ENCODE peak calls at places on chromosomes 13 and 19, in seven cellular contexts. N is IMR-90, T is bronchial epithelial cell, U is BJ, R is astrocyte, D is pancreas, W is SK-N-SH. B is an unnamed sample.

GRCh38 chr13:89199138-89199537 is 1528.0 kb downstream of the SLITRK5 start:
- DNase-seq in N (no peak), R (peak; percentile 50), D (no peak), T (peak; percentile 95), U (no peak), W (no peak), B (no peak)

GRCh38 chr13:44093607-44094583 is 214.2 kb downstream of the LACC1 start:
- DNase-seq in N (no peak), U (no peak), T (no peak), W (no peak), D (no peak), R (no peak), B (no peak)

GRCh38 chr13:108304170-108305068 is 34.9 kb downstream of the TNFSF13B start:
- DNase-seq in R (no peak), W (no peak), N (no peak), T (no peak), D (no peak), U (no peak), B (no peak)

GRCh38 chr19:14081797-14082674 is 3.5 kb downstream of the C19orf67 start:
- DNase-seq in U (no peak), N (peak; percentile 27), W (no peak), T (peak; percentile 82), D (peak; percentile 88), R (peak; percentile 31), B (peak; percentile 16)

GRCh38 chr19:41588497-41589209 is 12.7 kb downstream of the CEACAM21 start:
- DNase-seq in D (no peak), T (peak; percentile 34), N (peak; percentile 29), R (peak; percentile 10), U (no peak), W (no peak), B (peak; percentile 48)

GRCh38 chr13:50116430-50116973 is 101.3 kb downstream of the KCNRG start:
- DNase-seq in T (peak; percentile 53), R (no peak), D (no peak), W (no peak), N (peak; percentile 19), U (no peak), B (no peak)

GRCh38 chr13:76027131-76027530 is 391.0 kb downstream of the LMO7 start:
- DNase-seq in D (no peak), N (no peak), U (no peak), T (no peak), W (no peak), R (no peak), B (no peak)

GRCh38 chr13:33512880-33513554 is 227.5 kb upstream of the STARD13 start:
- DNase-seq in N (peak; percentile 62), T (peak; percentile 24), D (no peak), U (peak; percentile 52), W (no peak), R (no peak), B (no peak)

GRCh38 chr19:33947565-33947964 is 150.9 kb downstream of the KCTD15 start:
- DNase-seq in R (no peak), D (no peak), W (no peak), U (no peak), N (no peak), T (peak; percentile 1), B (no peak)

GRCh38 chr13:98483636-98484288 is 93.1 kb downstream of the STK24 start:
- DNase-seq in N (peak; percentile 50), T (no peak), R (no peak), U (no peak), W (no peak), D (no peak), B (no peak)

GRCh38 chr13:22372261-22372660 is 701.4 kb downstream of the FGF9 start:
- DNase-seq in W (no peak), R (no peak), T (no peak), D (no peak), N (no peak), U (no peak), B (no peak)

GRCh38 chr13:47004022-47004421 is 107.2 kb upstream of the HTR2A start:
- DNase-seq in U (no peak), T (no peak), R (peak; percentile 54), D (no peak), N (peak; percentile 10), W (no peak), B (no peak)

GRCh38 chr13:21342699-21343442 is 116.2 kb downstream of the ZDHHC20 start:
- DNase-seq in T (no peak), W (no peak), D (peak; percentile 26), N (no peak), U (no peak), R (no peak), B (no peak)

GRCh38 chr13:97659602-97660001 is 225.6 kb downstream of the RAP2A start:
- DNase-seq in N (peak; percentile 21), R (no peak), T (no peak), U (no peak), D (no peak), W (peak; percentile 46), B (no peak)

GRCh38 chr19:41288898-41289505 is 21.0 kb upstream of the CCDC97 start:
- DNase-seq in T (no peak), R (no peak), D (no peak), W (no peak), N (no peak), U (no peak), B (peak; percentile 62)

GRCh38 chr13:57813641-57814040 is 182.1 kb downstream of the PCDH17 start:
- DNase-seq in N (no peak), U (no peak), W (peak; percentile 28), R (peak; percentile 31), T (no peak), D (no peak), B (no peak)

GRCh38 chr13:94119360-94119936 is 360.0 kb downstream of the DCT start:
- DNase-seq in R (no peak), T (no peak), U (no peak), N (no peak), D (no peak), W (no peak), B (no peak)

GRCh38 chr19:39524495-39524894 is 8.2 kb downstream of the EID2B start:
- DNase-seq in T (no peak), N (no peak), W (no peak), D (no peak), U (no peak), R (no peak), B (no peak)

GRCh38 chr13:113863511-113864302 is at the start of gene GAS6:
- DNase-seq in U (no peak), T (no peak), D (peak; percentile 80), W (peak; percentile 89), R (no peak), N (no peak), B (peak; percentile 91)

GRCh38 chr13:70191034-70191433 is 82.8 kb upstream of the KLHL1 start:
- DNase-seq in D (no peak), W (no peak), T (no peak), N (no peak), R (no peak), U (no peak), B (no peak)

GRCh38 chr13:47708386-47708785 is 292.7 kb downstream of the SUCLA2 start:
- DNase-seq in D (no peak), U (peak; percentile 17), R (peak; percentile 43), N (peak; percentile 49), W (no peak), T (peak; percentile 30), B (no peak)

GRCh38 chr13:101115762-101116161 is 300.5 kb downstream of the NALCN start:
- DNase-seq in W (no peak), R (no peak), U (no peak), N (no peak), T (peak; percentile 3), D (no peak), B (no peak)

DNA sequence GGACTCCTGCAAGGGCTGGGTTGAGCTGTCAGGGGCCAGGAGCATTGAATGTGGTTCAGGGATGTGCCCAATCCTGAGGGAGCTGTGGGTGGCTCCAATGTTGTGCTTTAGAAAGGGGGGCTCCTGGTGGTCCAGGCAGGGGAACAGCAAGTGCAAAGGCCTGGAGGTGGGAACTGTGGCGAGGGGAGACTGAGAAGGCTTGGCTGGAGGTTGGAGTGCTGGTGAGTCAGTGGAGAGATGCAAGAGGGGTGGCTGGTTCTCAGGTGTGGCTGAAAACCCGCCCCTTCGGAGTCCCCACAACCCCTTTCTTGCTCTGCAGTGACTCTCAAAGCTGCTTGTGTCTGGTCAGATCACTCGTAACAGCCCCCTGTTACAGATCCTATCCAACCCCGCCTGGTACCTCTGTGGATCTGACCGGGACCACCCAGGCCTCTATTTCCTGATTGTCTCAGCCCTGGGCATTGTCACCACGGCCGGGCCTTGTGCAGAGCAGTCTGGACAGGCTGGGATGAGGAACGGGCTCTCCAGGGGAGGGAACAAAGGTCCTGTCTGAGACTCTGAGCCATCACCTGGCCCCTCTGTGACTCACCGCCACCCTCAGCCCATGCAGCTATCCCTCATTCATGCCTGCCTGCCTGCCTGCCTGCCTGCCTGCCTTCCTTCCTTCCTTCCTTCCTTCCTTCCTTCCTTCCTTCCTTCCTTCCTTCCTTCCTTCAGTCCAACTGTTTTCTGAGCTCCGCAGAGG is 1.4 kb upstream of the KCNN1 start:
- DNase-seq in T (no peak), D (no peak), R (no peak), U (no peak), N (no peak), W (no peak), B (peak; percentile 40)
- H3K27me3 ChIP-seq in T (peaks cover 17% of the 10 kb centered on the region), D (no peaks in the 10 kb centered on the region), R (peaks cover 25% of the 10 kb centered on the region), U (peaks cover 33% of the 10 kb centered on the region), N (peaks cover 62% of the 10 kb centered on the region), W (peaks cover 4% of the 10 kb centered on the region), B (peaks cover 12% of the 10 kb centered on the region)

DNA sequence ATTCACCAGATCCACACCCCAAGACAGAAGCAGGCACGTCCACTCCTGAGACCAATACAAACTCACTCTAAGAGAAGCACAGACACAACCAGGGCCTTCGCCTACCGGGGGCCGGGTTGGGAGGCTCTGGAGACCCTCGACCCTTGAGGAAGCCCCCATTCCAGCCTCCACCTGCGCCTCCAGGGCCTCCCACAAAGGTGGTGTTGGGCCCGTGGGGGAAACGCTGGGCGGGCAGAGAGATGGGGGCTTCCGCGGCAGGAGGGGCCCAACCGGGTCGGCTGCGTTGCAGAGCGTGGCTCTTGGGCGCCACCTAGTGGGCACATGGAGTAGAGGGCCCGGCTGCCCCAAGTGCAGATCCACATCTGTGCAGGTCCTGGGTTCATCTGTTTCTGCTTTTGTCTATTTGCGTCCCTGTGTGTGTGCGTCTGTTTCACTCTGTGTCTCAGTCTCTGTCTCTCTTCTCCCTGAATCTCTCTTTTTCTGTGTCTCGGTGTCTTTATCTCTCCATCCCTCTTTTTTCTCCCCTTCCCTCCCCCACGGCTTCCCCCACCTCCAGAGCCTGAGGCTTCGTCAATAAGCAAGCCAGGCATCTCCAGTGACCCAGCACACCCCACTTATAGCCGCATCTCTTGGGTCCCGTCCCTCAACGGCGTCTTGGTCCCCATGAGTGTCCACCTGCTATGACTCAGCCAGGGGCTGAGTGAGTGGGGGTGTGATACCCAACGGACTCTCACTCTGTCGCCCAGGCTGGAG is 10.5 kb upstream of the TINCR start:
- DNase-seq in D (peak; percentile 86), R (no peak), W (peak; percentile 95), T (peak; percentile 33), U (no peak), N (peak; percentile 38), B (peak; percentile 97)
- H3K4me3 ChIP-seq in D (no peak overlapping the region), R (no peak overlapping the region), W (no peak overlapping the region), T (peak overlapping the region; percentile 40), U (no peak overlapping the region), N (no peak overlapping the region), B (peak overlapping the region; percentile 8)

GRCh38 chr19:29529646-29530548 is 4.1 kb downstream of the VSTM2B start:
- DNase-seq in W (peak; percentile 40), U (no peak), N (no peak), R (no peak), T (no peak), D (peak; percentile 63), B (peak; percentile 95)
- H3K27me3 ChIP-seq in W (peaks cover 68% of the 10 kb centered on the region), U (peaks cover 39% of the 10 kb centered on the region), N (peaks cover 64% of the 10 kb centered on the region), R (peaks cover 36% of the 10 kb centered on the region), T (peaks cover 38% of the 10 kb centered on the region), D (no peaks in the 10 kb centered on the region), B (peaks cover 68% of the 10 kb centered on the region)

GRCh38 chr19:55354698-55355212 is at the start of gene COX6B2:
- DNase-seq in R (no peak), D (no peak), T (no peak), W (peak; percentile 70), N (no peak), U (no peak), B (peak; percentile 93)
- H3K4me3 ChIP-seq in R (peak within 1 kb of the TSS; percentile 17), D (peak within 1 kb of the TSS; percentile 16), T (peak within 1 kb of the TSS; percentile 56), W (peak within 1 kb of the TSS; percentile 49), N (peak within 1 kb of the TSS; percentile 65), U (peak within 1 kb of the TSS; percentile 54), B (peak within 1 kb of the TSS; percentile 54)